ENCODE peak calls at places on chromosomes 6 and 20, in four cellular contexts. One of them, this sample, is unnamed.

GRCh38 chr6:148624025-148624424 is 122.8 kb upstream of the UST start:
- DNase-seq in K562: no peak
- DNase-seq in HepG2: no peak
- DNase-seq in WTC11: no peak
- DNase-seq in this sample: no peak

GRCh38 chr6:95243091-95243490 is 334.2 kb upstream of the MANEA start:
- DNase-seq in WTC11: no peak
- DNase-seq in HepG2: no peak
- DNase-seq in K562: no peak
- DNase-seq in this sample: no peak

GRCh38 chr6:148345176-148345575 is 2.5 kb downstream of the SASH1 start:
- DNase-seq in HepG2: peak
- DNase-seq in K562: no peak
- DNase-seq in WTC11: no peak
- DNase-seq in this sample: no peak

GRCh38 chr6:41497994-41498393 is 48.2 kb upstream of the FOXP4 start:
- DNase-seq in WTC11: no peak
- DNase-seq in K562: no peak
- DNase-seq in HepG2: no peak
- DNase-seq in this sample: no peak

GRCh38 chr6:33697845-33698244 is 13.7 kb downstream of the UQCC2 start:
- DNase-seq in HepG2: no peak
- DNase-seq in K562: no peak
- DNase-seq in WTC11: no peak
- DNase-seq in this sample: no peak

GRCh38 chr6:5130135-5130866 is 45.2 kb downstream of the PPP1R3G start:
- DNase-seq in WTC11: no peak
- DNase-seq in HepG2: no peak
- DNase-seq in K562: no peak
- DNase-seq in this sample: no peak

GRCh38 chr6:90403489-90404381 is 107.1 kb upstream of the BACH2 start:
- DNase-seq in K562: peak
- DNase-seq in HepG2: peak
- DNase-seq in WTC11: no peak
- DNase-seq in this sample: peak

GRCh38 chr6:140988780-140989179 is 1143.9 kb upstream of the GJE1 start:
- DNase-seq in HepG2: no peak
- DNase-seq in WTC11: no peak
- DNase-seq in K562: no peak
- DNase-seq in this sample: no peak

GRCh38 chr20:45518282-45518681 is 2.9 kb upstream of the SPINT3 start:
- DNase-seq in WTC11: no peak
- DNase-seq in HepG2: no peak
- DNase-seq in K562: no peak
- DNase-seq in this sample: no peak

GRCh38 chr6:16639689-16640480 is 121.4 kb downstream of the ATXN1 start:
- DNase-seq in WTC11: no peak
- DNase-seq in K562: no peak
- DNase-seq in HepG2: no peak
- DNase-seq in this sample: no peak

GRCh38 chr20:53828673-53829085 is 235.0 kb upstream of the ZNF217 start:
- DNase-seq in WTC11: no peak
- DNase-seq in K562: peak
- DNase-seq in HepG2: no peak
- DNase-seq in this sample: peak

GRCh38 chr6:105352037-105352617 is 50.8 kb downstream of the PREP start:
- DNase-seq in K562: no peak
- DNase-seq in WTC11: no peak
- DNase-seq in HepG2: no peak
- DNase-seq in this sample: no peak
- TF ChIP-seq ELF4 in K562: no peak
- TF ChIP-seq ELF4 in WTC11: no peak
- TF ChIP-seq ELF4 in HepG2: no peak
- TF ChIP-seq ELF4 in this sample: no peak

DNA sequence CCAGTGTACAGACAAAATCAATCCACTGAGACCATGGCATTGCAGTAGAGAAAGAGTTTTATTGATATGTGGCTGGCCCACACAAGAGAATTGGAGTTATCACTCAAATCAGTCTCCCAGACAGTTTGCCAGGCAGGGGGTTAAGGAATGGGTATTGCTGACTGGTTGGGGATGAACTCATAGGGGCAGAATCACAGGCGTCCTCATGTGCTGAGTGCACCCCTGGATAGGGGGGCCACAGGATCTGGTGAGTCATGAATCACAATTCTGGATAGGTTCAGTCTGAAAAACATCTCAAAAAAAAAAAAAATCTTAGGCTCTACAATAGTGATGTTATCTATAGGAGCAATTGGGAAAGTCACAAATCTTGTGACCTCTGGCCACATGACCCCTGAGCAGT is 29.5 kb upstream of the ILRUN start:
- DNase-seq in WTC11: no peak
- DNase-seq in HepG2: no peak
- DNase-seq in K562: peak
- DNase-seq in this sample: no peak
- TF ChIP-seq ELF4 in WTC11: no peak
- TF ChIP-seq ELF4 in HepG2: no peak
- TF ChIP-seq ELF4 in K562: no peak
- TF ChIP-seq ELF4 in this sample: no peak

GRCh38 chr6:79778794-79779193 is 147.7 kb downstream of the SH3BGRL2 start:
- DNase-seq in K562: no peak
- DNase-seq in HepG2: no peak
- DNase-seq in WTC11: no peak
- DNase-seq in this sample: no peak
- TF ChIP-seq ELF4 in K562: no peak
- TF ChIP-seq ELF4 in HepG2: no peak
- TF ChIP-seq ELF4 in WTC11: no peak
- TF ChIP-seq ELF4 in this sample: no peak

DNA sequence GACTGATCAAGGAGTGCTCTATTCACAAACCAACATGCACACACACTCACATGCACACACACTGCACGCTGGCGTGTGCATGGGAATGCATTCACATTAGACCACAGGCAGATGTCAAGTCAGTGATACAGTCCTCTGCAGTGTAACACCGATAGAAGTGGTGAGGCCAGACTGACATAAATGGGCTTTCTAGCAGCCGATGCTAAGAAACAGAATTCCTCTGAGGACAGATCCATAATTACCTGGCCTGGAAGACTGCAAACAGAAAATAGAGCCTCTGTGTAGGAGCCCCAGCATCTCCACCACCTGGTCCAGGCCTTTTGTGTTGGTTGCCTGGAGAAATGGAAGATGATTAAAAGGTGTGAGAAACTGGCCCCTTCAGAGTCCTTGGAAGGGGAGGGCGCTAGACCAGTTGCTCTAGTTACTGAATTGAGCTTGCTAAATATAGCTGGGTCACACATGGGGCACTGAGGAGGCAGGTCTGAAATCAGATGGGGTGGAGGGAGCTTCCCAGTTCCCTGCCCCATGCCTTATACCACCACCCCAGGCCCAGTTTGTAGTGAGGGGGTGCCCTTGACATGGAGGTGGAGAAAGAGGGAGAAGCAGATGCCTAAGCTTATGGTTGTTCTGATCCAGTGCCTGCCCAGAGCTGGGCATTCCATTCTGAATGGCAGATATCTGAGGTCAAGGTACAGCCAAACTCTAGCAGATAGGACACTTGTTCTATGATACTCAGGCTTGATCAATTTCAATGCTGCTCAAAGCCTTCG is 233.8 kb downstream of the LRFN2 start:
- DNase-seq in WTC11: no peak
- DNase-seq in HepG2: no peak
- DNase-seq in K562: no peak
- DNase-seq in this sample: peak
- TF ChIP-seq ELF4 in WTC11: no peak
- TF ChIP-seq ELF4 in HepG2: no peak
- TF ChIP-seq ELF4 in K562: no peak
- TF ChIP-seq ELF4 in this sample: no peak

GRCh38 chr6:139240161-139241010 is 51.4 kb downstream of the TXLNB start:
- DNase-seq in K562: no peak
- DNase-seq in WTC11: no peak
- DNase-seq in HepG2: no peak
- DNase-seq in this sample: no peak
- TF ChIP-seq ELF4 in K562: no peak
- TF ChIP-seq ELF4 in WTC11: no peak
- TF ChIP-seq ELF4 in HepG2: no peak
- TF ChIP-seq ELF4 in this sample: no peak

GRCh38 chr20:21490105-21490504 is 23.8 kb downstream of the NKX2-2 start:
- DNase-seq in K562: no peak
- DNase-seq in HepG2: no peak
- DNase-seq in WTC11: no peak
- DNase-seq in this sample: no peak
- TF ChIP-seq ELF4 in K562: no peak
- TF ChIP-seq ELF4 in HepG2: no peak
- TF ChIP-seq ELF4 in WTC11: no peak
- TF ChIP-seq ELF4 in this sample: no peak

GRCh38 chr20:7490288-7490687 is 450.0 kb downstream of the HAO1 start:
- DNase-seq in WTC11: no peak
- DNase-seq in HepG2: no peak
- DNase-seq in K562: no peak
- DNase-seq in this sample: no peak
- TF ChIP-seq ELF4 in WTC11: no peak
- TF ChIP-seq ELF4 in HepG2: no peak
- TF ChIP-seq ELF4 in K562: no peak
- TF ChIP-seq ELF4 in this sample: no peak

GRCh38 chr6:42769051-42769450 is 12.8 kb upstream of the BICRAL start:
- DNase-seq in WTC11: no peak
- DNase-seq in K562: no peak
- DNase-seq in HepG2: no peak
- DNase-seq in this sample: no peak

GRCh38 chr6:42762950-42763349 is 17.0 kb upstream of the TBCC start:
- DNase-seq in K562: no peak
- DNase-seq in HepG2: no peak
- DNase-seq in WTC11: no peak
- DNase-seq in this sample: no peak

GRCh38 chr6:42764883-42765653 is 16.8 kb upstream of the BICRAL start:
- DNase-seq in K562: no peak
- DNase-seq in HepG2: no peak
- DNase-seq in WTC11: no peak
- DNase-seq in this sample: no peak

GRCh38 chr6:42762338-42762929 is 16.5 kb upstream of the TBCC start:
- DNase-seq in K562: no peak
- DNase-seq in WTC11: no peak
- DNase-seq in HepG2: no peak
- DNase-seq in this sample: no peak

DNA sequence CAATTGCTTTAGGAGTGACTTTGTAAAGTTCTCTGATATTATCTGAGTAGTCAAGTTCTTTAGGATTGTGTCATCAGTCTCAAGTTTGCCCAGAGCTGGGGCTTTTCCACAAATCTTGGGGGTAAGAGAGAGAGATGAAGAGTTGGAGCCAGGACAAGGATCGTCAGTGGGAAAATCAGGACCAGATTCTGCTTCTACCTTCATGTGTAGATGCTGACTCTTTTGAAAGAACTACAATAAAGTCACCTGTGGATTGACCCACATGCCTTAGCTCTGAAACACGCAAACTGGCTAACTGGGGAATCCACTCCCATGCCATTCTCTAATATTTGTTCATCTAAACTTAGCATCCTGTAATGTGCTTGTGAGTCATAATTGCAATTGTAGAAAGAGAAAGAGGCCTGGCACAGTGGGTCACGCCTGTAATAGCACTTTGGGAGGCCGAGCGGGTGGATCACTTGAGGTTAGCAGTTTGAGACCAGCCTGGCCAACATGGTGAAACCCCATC is 15.6 kb upstream of the BICRAL start:
- DNase-seq in WTC11: no peak
- DNase-seq in K562: no peak
- DNase-seq in HepG2: no peak
- DNase-seq in this sample: no peak
- TF ChIP-seq ELF4 in WTC11: no peak
- TF ChIP-seq ELF4 in K562: no peak
- TF ChIP-seq ELF4 in HepG2: no peak
- TF ChIP-seq ELF4 in this sample: no peak

DNA sequence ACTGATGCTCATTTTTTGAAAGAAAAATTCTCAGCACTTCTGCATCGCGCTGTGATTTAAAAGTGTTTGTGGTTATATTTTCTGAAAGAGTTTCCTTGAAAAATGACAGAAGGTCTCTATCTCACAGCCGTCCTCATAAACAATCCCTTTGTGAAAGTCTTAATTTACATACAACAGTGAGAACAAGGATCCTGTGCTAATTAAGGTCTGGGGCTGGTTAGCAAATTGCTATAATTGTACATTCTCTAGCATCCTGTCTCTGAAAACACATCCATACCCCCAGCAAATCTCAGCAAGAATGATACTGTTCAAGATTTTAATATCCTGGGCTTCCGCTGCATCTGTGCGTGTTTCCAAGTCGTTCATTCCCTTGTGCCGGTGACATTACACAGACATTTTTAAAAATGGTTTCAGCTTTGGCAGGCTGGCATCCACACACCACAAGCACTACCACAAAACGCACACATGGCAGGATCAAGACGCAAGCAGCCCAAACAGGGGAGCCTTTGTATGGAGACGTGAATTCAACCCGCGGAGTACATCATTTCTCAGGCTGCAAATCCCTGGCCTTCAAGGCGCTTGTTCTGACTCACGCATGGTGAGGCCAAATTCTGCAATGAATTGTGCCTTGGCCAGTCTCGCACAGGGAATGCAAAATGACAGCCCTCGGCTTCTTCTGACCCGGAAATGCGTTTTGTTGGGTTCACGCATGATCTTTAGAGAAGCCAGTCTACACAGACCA is 20.3 kb downstream of the ZMYND8 start:
- DNase-seq in HepG2: no peak
- DNase-seq in WTC11: no peak
- DNase-seq in K562: no peak
- DNase-seq in this sample: no peak
- TF ChIP-seq ELF4 in HepG2: no peak
- TF ChIP-seq ELF4 in WTC11: no peak
- TF ChIP-seq ELF4 in K562: no peak
- TF ChIP-seq ELF4 in this sample: no peak

GRCh38 chr6:99331531-99331930 is 17.9 kb downstream of the FAXC start:
- DNase-seq in K562: no peak
- DNase-seq in HepG2: no peak
- DNase-seq in WTC11: no peak
- DNase-seq in this sample: no peak
- TF ChIP-seq ELF4 in K562: no peak
- TF ChIP-seq ELF4 in HepG2: no peak
- TF ChIP-seq ELF4 in WTC11: no peak
- TF ChIP-seq ELF4 in this sample: no peak